ENCODE peak calls at places on chromosomes 3 and 15, in seven cellular contexts. W, T, B, K, D, C and Q are unnamed samples.

GRCh38 chr15:57692709-57693108 is 13.8 kb upstream of the POLR2M start:
- DNase-seq in W (no peak), K (peak), D (no peak), B (peak), C (no peak), T (no peak), Q (no peak)

GRCh38 chr3:126570103-126570541 is 11.4 kb upstream of the C3orf22 start:
- DNase-seq in W (no peak), C (no peak), B (no peak), T (no peak), D (no peak), K (no peak), Q (no peak)

GRCh38 chr3:66603161-66603611 is 102.4 kb upstream of the LRIG1 start:
- DNase-seq in K (no peak), B (no peak), T (no peak), D (no peak), W (no peak), C (no peak), Q (no peak)

GRCh38 chr3:8223766-8224165 is 277.9 kb upstream of the LMCD1 start:
- DNase-seq in W (no peak), K (peak), T (peak), B (peak), C (no peak), D (no peak), Q (no peak)

GRCh38 chr3:77025476-77025875 is 14.4 kb upstream of the ROBO2 start:
- DNase-seq in C (no peak), W (no peak), T (no peak), D (no peak), B (no peak), K (no peak), Q (no peak)

GRCh38 chr3:44892689-44893088 is 18.3 kb downstream of the TGM4 start:
- DNase-seq in T (no peak), W (no peak), D (no peak), B (peak), C (no peak), K (peak), Q (no peak)

GRCh38 chr3:180548050-180548449 is 53.9 kb upstream of the TTC14 start:
- DNase-seq in D (no peak), K (no peak), B (no peak), W (no peak), C (no peak), T (no peak), Q (no peak)

GRCh38 chr3:20552605-20553275 is 366.7 kb upstream of the SGO1 start:
- DNase-seq in C (no peak), K (no peak), W (no peak), T (peak), B (no peak), D (no peak), Q (no peak)

GRCh38 chr3:183537295-183537730 is 18.2 kb downstream of the KLHL6 start:
- DNase-seq in T (peak), B (peak), W (no peak), C (no peak), K (peak), D (no peak), Q (peak)

GRCh38 chr3:112097378-112097777 is 11.2 kb downstream of the C3orf52 start:
- DNase-seq in W (no peak), T (no peak), K (peak), C (no peak), D (no peak), B (peak), Q (peak)

GRCh38 chr3:172581757-172582166 is 58.5 kb upstream of the TNFSF10 start:
- DNase-seq in D (no peak), C (no peak), T (no peak), W (no peak), K (no peak), B (no peak), Q (no peak)

GRCh38 chr3:28935141-28935540 is 345.7 kb upstream of the RBMS3 start:
- DNase-seq in W (no peak), C (no peak), T (no peak), B (no peak), K (no peak), D (no peak), Q (no peak)

GRCh38 chr15:71807125-71807629 is 3.2 kb upstream of the NR2E3 start:
- DNase-seq in B (no peak), W (no peak), T (no peak), C (no peak), K (peak), D (no peak), Q (no peak)

GRCh38 chr3:128487813-128488635 is 5.0 kb downstream of the GATA2 start:
- DNase-seq in W (no peak), K (peak), D (peak), C (peak), T (peak), B (peak), Q (no peak)

GRCh38 chr15:39079296-39079834 is 501.5 kb upstream of the THBS1 start:
- DNase-seq in C (no peak), W (no peak), D (no peak), B (peak), K (peak), T (no peak), Q (no peak)

GRCh38 chr15:68635142-68635541 is 56.3 kb downstream of the CORO2B start:
- DNase-seq in D (no peak), T (no peak), K (no peak), C (no peak), W (no peak), B (no peak), Q (no peak)

GRCh38 chr3:56980283-56980682 is 80.2 kb upstream of the SPATA12 start:
- DNase-seq in W (no peak), K (no peak), D (no peak), C (no peak), T (no peak), B (no peak), Q (no peak)

GRCh38 chr3:174280186-174280585 is 578.9 kb upstream of the NAALADL2 start:
- DNase-seq in B (no peak), C (no peak), D (no peak), W (no peak), T (no peak), K (no peak), Q (no peak)

GRCh38 chr15:42608110-42608531 is 32.7 kb downstream of the STARD9 start:
- DNase-seq in D (no peak), B (peak), C (no peak), W (no peak), T (no peak), K (peak), Q (peak)

GRCh38 chr15:62112051-62112450 is 45.3 kb downstream of the C2CD4A start:
- DNase-seq in B (no peak), C (no peak), D (no peak), T (no peak), K (no peak), W (no peak), Q (no peak)

GRCh38 chr3:141303481-141304223 is 64.7 kb upstream of the ZBTB38 start:
- DNase-seq in T (no peak), C (no peak), B (peak), K (peak), W (no peak), D (peak), Q (peak)

GRCh38 chr3:151795276-151795675 is 18.6 kb upstream of the AADAC start:
- DNase-seq in T (no peak), W (no peak), B (peak), K (peak), D (no peak), C (no peak), Q (no peak)

GRCh38 chr3:51559266-51559907 is 20.9 kb downstream of the RAD54L2 start:
- DNase-seq in T (no peak), W (no peak), K (peak), D (peak), C (no peak), B (peak), Q (no peak)

GRCh38 chr15:59659366-59659765 is 2.1 kb upstream of the GTF2A2 start:
- DNase-seq in D (no peak), C (no peak), W (no peak), K (no peak), B (no peak), T (no peak), Q (no peak)

GRCh38 chr3:38662544-38662943 is 13.1 kb upstream of the SCN5A start:
- DNase-seq in W (no peak), T (no peak), B (peak), C (no peak), K (peak), D (no peak), Q (peak)

GRCh38 chr15:88799341-88799740 is 3.9 kb upstream of the ACAN start:
- DNase-seq in T (no peak), K (no peak), B (no peak), W (no peak), C (no peak), D (no peak), Q (no peak)

GRCh38 chr3:30426319-30426993 is 179.9 kb upstream of the TGFBR2 start:
- DNase-seq in T (peak), K (peak), C (no peak), D (no peak), B (peak), W (no peak), Q (no peak)

GRCh38 chr3:127002195-127003174 is 19.6 kb downstream of the PLXNA1 start:
- DNase-seq in D (no peak), W (no peak), T (peak), K (peak), C (peak), B (peak), Q (peak)